ENCODE peak calls at places on chromosomes 7 and 10, in eight cellular contexts. S is AG09319, M is H9, D is epithelial cell of esophagus, W is nephron progenitor cell, L is A673, O is GM06990, E is choroid plexus epithelial cell. C is an unnamed sample.

GRCh38 chr10:88952647-88953111 is at the start of gene ACTA2:
- DNase-seq in L (peak; percentile 73), M (no peak), S (no peak), D (no peak), O (no peak), E (peak; percentile 36), W (peak; percentile 5), C (no peak)

GRCh38 chr7:81155654-81156373 is 237.0 kb upstream of the SEMA3C start:
- DNase-seq in D (no peak), O (no peak), L (no peak), M (no peak), E (no peak), W (no peak), S (no peak), C (no peak)

GRCh38 chr10:59805043-59805442 is 51.8 kb upstream of the MRLN start:
- DNase-seq in W (peak; percentile 40), M (peak; percentile 63), E (peak; percentile 62), S (no peak), O (no peak), L (peak; percentile 41), D (peak; percentile 45), C (no peak)

GRCh38 chr10:51937736-51938135 is 238.3 kb upstream of the CSTF2T start:
- DNase-seq in E (peak; percentile 89), M (no peak), D (peak; percentile 46), W (no peak), O (no peak), S (peak; percentile 59), L (no peak), C (no peak)

GRCh38 chr10:117746541-117747195 is 204.1 kb downstream of the EMX2 start:
- DNase-seq in L (no peak), E (no peak), M (no peak), D (no peak), W (no peak), S (no peak), O (no peak), C (no peak)

GRCh38 chr10:29409241-29410051 is 120.6 kb downstream of the LYZL1 start:
- DNase-seq in M (no peak), L (peak; percentile 85), O (peak; percentile 75), D (peak; percentile 61), S (peak; percentile 22), E (peak; percentile 73), W (no peak), C (peak; percentile 67)

GRCh38 chr10:16816142-16816541 is 1.1 kb downstream of the RSU1 start:
- DNase-seq in M (no peak), D (peak; percentile 18), O (no peak), S (no peak), L (no peak), E (no peak), W (no peak), C (no peak)

GRCh38 chr10:79186742-79187544 is 118.2 kb downstream of the ZMIZ1 start:
- DNase-seq in S (no peak), L (no peak), W (no peak), M (no peak), O (no peak), D (no peak), E (no peak), C (no peak)

GRCh38 chr7:128837521-128837921 is 7.3 kb downstream of the FLNC start:
- DNase-seq in S (no peak), E (no peak), M (no peak), W (no peak), D (no peak), O (no peak), L (no peak), C (no peak)

GRCh38 chr7:21108182-21108581 is 319.7 kb upstream of the SP4 start:
- DNase-seq in M (no peak), D (no peak), E (no peak), O (no peak), L (peak; percentile 60), S (no peak), W (no peak), C (no peak)

GRCh38 chr7:45217358-45217757 is 59.8 kb downstream of the RAMP3 start:
- DNase-seq in O (no peak), M (peak; percentile 72), W (peak; percentile 35), L (no peak), D (peak; percentile 20), S (no peak), E (peak; percentile 39), C (no peak)

GRCh38 chr7:30761214-30762156 is 9.6 kb downstream of the INMT start:
- DNase-seq in M (no peak), L (no peak), E (peak; percentile 83), S (no peak), D (no peak), O (no peak), W (no peak), C (no peak)

GRCh38 chr10:124942317-124943169 is 620 bp downstream of the ZRANB1 start:
- DNase-seq in S (no peak), M (no peak), L (peak; percentile 13), D (no peak), O (no peak), E (no peak), W (no peak), C (no peak)

GRCh38 chr10:112981553-112981952 is 31.5 kb downstream of the TCF7L2 start:
- DNase-seq in L (no peak), S (no peak), W (no peak), D (no peak), E (no peak), O (peak; percentile 76), M (no peak), C (peak; percentile 66)

GRCh38 chr10:5582736-5583135 is 58.0 kb downstream of the CALML3 start:
- DNase-seq in O (peak; percentile 52), W (no peak), L (no peak), S (no peak), M (no peak), E (no peak), D (no peak), C (no peak)

GRCh38 chr7:142959202-142959601 is 3.0 kb downstream of the KEL start:
- DNase-seq in W (no peak), O (no peak), S (no peak), M (no peak), L (no peak), E (no peak), D (no peak), C (no peak)

GRCh38 chr7:142963993-142964392 is 1.8 kb upstream of the KEL start:
- DNase-seq in W (no peak), S (no peak), L (no peak), E (no peak), O (no peak), D (no peak), M (no peak), C (no peak)

GRCh38 chr7:142961973-142962913 is at the start of gene KEL:
- DNase-seq in W (no peak), S (no peak), E (no peak), M (no peak), L (no peak), D (no peak), O (no peak), C (no peak)

GRCh38 chr7:142961595-142961972 is 579 bp downstream of the KEL start:
- DNase-seq in E (no peak), L (no peak), D (no peak), O (no peak), S (no peak), M (no peak), W (no peak), C (no peak)

GRCh38 chr7:142960955-142961512 is 1.1 kb downstream of the KEL start:
- DNase-seq in L (no peak), E (no peak), D (no peak), M (no peak), O (no peak), W (no peak), S (no peak), C (no peak)
- TF ChIP-seq CTCF in L (no peak), E (no peak), D (no peak), M (peak; percentile 52), O (peak; percentile 50), W (no peak), S (no peak), C (peak; percentile 6)

GRCh38 chr7:101950450-101951119 is 133.2 kb downstream of the CUX1 start:
- DNase-seq in E (peak; percentile 76), O (no peak), S (no peak), M (no peak), L (peak; percentile 52), W (no peak), D (no peak), C (no peak)
- TF ChIP-seq CTCF in E (peak; percentile 48), O (no peak), S (peak; percentile 17), M (peak; percentile 44), L (peak; percentile 28), W (no peak), D (no peak), C (no peak)

GRCh38 chr7:152925412-152926147 is 166.0 kb downstream of the ACTR3B start:
- DNase-seq in M (peak; percentile 69), D (no peak), S (no peak), L (no peak), W (peak; percentile 83), E (no peak), O (no peak), C (no peak)
- TF ChIP-seq CTCF in M (peak; percentile 45), D (no peak), S (no peak), L (no peak), W (peak; percentile 26), E (no peak), O (no peak), C (no peak)

DNA sequence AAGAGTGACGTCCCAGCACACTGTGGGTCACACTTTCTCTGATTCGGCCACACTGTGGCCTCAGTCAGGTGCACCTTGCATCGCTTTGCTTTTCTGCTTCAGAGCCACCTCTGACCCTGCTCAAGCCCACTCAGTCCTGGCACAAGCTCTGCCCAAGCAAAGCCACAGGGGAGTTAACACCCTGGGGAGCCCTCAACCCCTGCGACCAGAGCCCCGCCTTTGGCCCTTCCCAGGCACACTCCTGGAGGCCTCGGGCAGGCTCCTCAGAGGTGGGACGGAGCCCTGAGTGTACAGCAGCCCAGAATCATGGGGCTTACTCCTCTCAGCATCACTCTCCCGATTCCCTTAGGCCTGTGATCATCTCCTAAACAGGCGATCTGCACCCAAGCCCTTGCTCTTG is 71.0 kb downstream of the HIPK2 start:
- DNase-seq in S (no peak), D (no peak), L (no peak), W (no peak), O (no peak), M (no peak), E (no peak), C (no peak)
- TF ChIP-seq CTCF in S (no peak), D (no peak), L (no peak), W (no peak), O (no peak), M (no peak), E (no peak), C (no peak)

DNA sequence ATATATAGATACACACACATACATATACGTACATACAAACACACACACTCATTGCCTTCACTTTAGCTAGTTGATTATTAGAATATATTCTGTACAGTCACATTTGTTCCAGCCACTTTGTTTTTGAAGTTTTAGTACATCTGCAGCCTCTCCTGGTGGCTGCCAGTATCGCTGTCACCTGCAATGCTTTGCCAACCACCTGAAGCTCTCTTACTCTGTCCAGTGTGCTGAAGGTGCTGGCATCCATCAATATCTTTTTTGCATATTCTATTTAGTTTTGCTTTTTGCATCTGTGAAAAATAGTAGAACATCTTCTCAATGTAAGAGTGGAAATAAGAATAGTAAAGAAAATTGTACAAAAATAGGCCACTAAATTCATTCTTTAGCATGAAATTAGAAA is 388.6 kb downstream of the EXOC4 start:
- DNase-seq in D (peak; percentile 13), S (no peak), W (no peak), O (no peak), L (no peak), M (no peak), E (no peak), C (no peak)
- TF ChIP-seq CTCF in D (peak; percentile 49), S (no peak), W (no peak), O (no peak), L (no peak), M (no peak), E (no peak), C (no peak)

C was measured in GM10248.